ENCODE peak calls at places on chromosomes 7 and 10, in nine cellular contexts. One of them, this sample, is unnamed.

GRCh38 chr7:6637544-6638229 is 569 bp downstream of the ZNF316 start:
- DNase-seq in stimulated activated CD4-positive, alpha-beta T cell treated with anti-CD3 and anti-CD28 coated beads, Interleukin-2, amount 100 ng/mL, for 48 hours: peak
- DNase-seq in RWPE1: peak
- DNase-seq in skeletal muscle cell: no peak
- DNase-seq in hypothalamus: no peak
- DNase-seq in endothelial cell: peak
- DNase-seq in MM.1S: peak
- DNase-seq in breast epithelium: no peak
- DNase-seq in T-helper 17 cell: peak
- DNase-seq in this sample: no peak

GRCh38 chr7:1899951-1900762 is 230.1 kb downstream of the ELFN1 start:
- DNase-seq in stimulated activated CD4-positive, alpha-beta T cell treated with anti-CD3 and anti-CD28 coated beads, Interleukin-2, amount 100 ng/mL, for 48 hours: no peak
- DNase-seq in RWPE1: no peak
- DNase-seq in skeletal muscle cell: no peak
- DNase-seq in hypothalamus: no peak
- DNase-seq in endothelial cell: no peak
- DNase-seq in MM.1S: no peak
- DNase-seq in breast epithelium: no peak
- DNase-seq in T-helper 17 cell: no peak
- DNase-seq in this sample: no peak

GRCh38 chr7:155183655-155184054 is 113.5 kb downstream of the HTR5A start:
- DNase-seq in stimulated activated CD4-positive, alpha-beta T cell treated with anti-CD3 and anti-CD28 coated beads, Interleukin-2, amount 100 ng/mL, for 48 hours: no peak
- DNase-seq in RWPE1: no peak
- DNase-seq in skeletal muscle cell: no peak
- DNase-seq in hypothalamus: no peak
- DNase-seq in endothelial cell: no peak
- DNase-seq in MM.1S: no peak
- DNase-seq in breast epithelium: no peak
- DNase-seq in T-helper 17 cell: no peak
- DNase-seq in this sample: no peak

GRCh38 chr10:113023017-113023416 is 73.0 kb downstream of the TCF7L2 start:
- DNase-seq in stimulated activated CD4-positive, alpha-beta T cell treated with anti-CD3 and anti-CD28 coated beads, Interleukin-2, amount 100 ng/mL, for 48 hours: no peak
- DNase-seq in RWPE1: no peak
- DNase-seq in skeletal muscle cell: no peak
- DNase-seq in hypothalamus: no peak
- DNase-seq in endothelial cell: no peak
- DNase-seq in MM.1S: no peak
- DNase-seq in breast epithelium: no peak
- DNase-seq in T-helper 17 cell: no peak
- DNase-seq in this sample: no peak

GRCh38 chr10:33621143-33621542 is 286.7 kb upstream of the NRP1 start:
- DNase-seq in stimulated activated CD4-positive, alpha-beta T cell treated with anti-CD3 and anti-CD28 coated beads, Interleukin-2, amount 100 ng/mL, for 48 hours: no peak
- DNase-seq in RWPE1: no peak
- DNase-seq in skeletal muscle cell: no peak
- DNase-seq in hypothalamus: no peak
- DNase-seq in endothelial cell: no peak
- DNase-seq in MM.1S: no peak
- DNase-seq in breast epithelium: no peak
- DNase-seq in T-helper 17 cell: no peak
- DNase-seq in this sample: no peak

GRCh38 chr7:138720286-138720685 is 19.1 kb upstream of the SVOPL start:
- DNase-seq in stimulated activated CD4-positive, alpha-beta T cell treated with anti-CD3 and anti-CD28 coated beads, Interleukin-2, amount 100 ng/mL, for 48 hours: no peak
- DNase-seq in RWPE1: peak
- DNase-seq in skeletal muscle cell: no peak
- DNase-seq in hypothalamus: no peak
- DNase-seq in endothelial cell: no peak
- DNase-seq in MM.1S: no peak
- DNase-seq in breast epithelium: no peak
- DNase-seq in T-helper 17 cell: no peak
- DNase-seq in this sample: no peak

GRCh38 chr7:82624337-82624736 is 180.8 kb upstream of the CACNA2D1 start:
- DNase-seq in stimulated activated CD4-positive, alpha-beta T cell treated with anti-CD3 and anti-CD28 coated beads, Interleukin-2, amount 100 ng/mL, for 48 hours: no peak
- DNase-seq in RWPE1: no peak
- DNase-seq in skeletal muscle cell: peak
- DNase-seq in hypothalamus: no peak
- DNase-seq in endothelial cell: no peak
- DNase-seq in MM.1S: no peak
- DNase-seq in breast epithelium: no peak
- DNase-seq in T-helper 17 cell: no peak
- DNase-seq in this sample: no peak

GRCh38 chr10:15313034-15313433 is 58.1 kb downstream of the FAM171A1 start:
- DNase-seq in stimulated activated CD4-positive, alpha-beta T cell treated with anti-CD3 and anti-CD28 coated beads, Interleukin-2, amount 100 ng/mL, for 48 hours: no peak
- DNase-seq in RWPE1: no peak
- DNase-seq in skeletal muscle cell: no peak
- DNase-seq in hypothalamus: peak
- DNase-seq in endothelial cell: no peak
- DNase-seq in MM.1S: no peak
- DNase-seq in breast epithelium: no peak
- DNase-seq in T-helper 17 cell: no peak
- DNase-seq in this sample: no peak

GRCh38 chr7:134662166-134662870 is 15.7 kb downstream of the BPGM start:
- DNase-seq in stimulated activated CD4-positive, alpha-beta T cell treated with anti-CD3 and anti-CD28 coated beads, Interleukin-2, amount 100 ng/mL, for 48 hours: no peak
- DNase-seq in RWPE1: no peak
- DNase-seq in skeletal muscle cell: no peak
- DNase-seq in hypothalamus: no peak
- DNase-seq in endothelial cell: no peak
- DNase-seq in MM.1S: no peak
- DNase-seq in breast epithelium: no peak
- DNase-seq in T-helper 17 cell: no peak
- DNase-seq in this sample: no peak

GRCh38 chr10:104622598-104623209 is 18.4 kb upstream of the SORCS3 start:
- DNase-seq in stimulated activated CD4-positive, alpha-beta T cell treated with anti-CD3 and anti-CD28 coated beads, Interleukin-2, amount 100 ng/mL, for 48 hours: no peak
- DNase-seq in RWPE1: peak
- DNase-seq in skeletal muscle cell: no peak
- DNase-seq in hypothalamus: no peak
- DNase-seq in endothelial cell: peak
- DNase-seq in MM.1S: peak
- DNase-seq in breast epithelium: no peak
- DNase-seq in T-helper 17 cell: no peak
- DNase-seq in this sample: peak

GRCh38 chr10:84540022-84540616 is 211.7 kb downstream of the CCSER2 start:
- DNase-seq in stimulated activated CD4-positive, alpha-beta T cell treated with anti-CD3 and anti-CD28 coated beads, Interleukin-2, amount 100 ng/mL, for 48 hours: no peak
- DNase-seq in RWPE1: peak
- DNase-seq in skeletal muscle cell: peak
- DNase-seq in hypothalamus: no peak
- DNase-seq in endothelial cell: no peak
- DNase-seq in MM.1S: no peak
- DNase-seq in breast epithelium: no peak
- DNase-seq in T-helper 17 cell: no peak
- DNase-seq in this sample: no peak

GRCh38 chr10:111335826-111336225 is 259.0 kb downstream of the ADRA2A start:
- DNase-seq in stimulated activated CD4-positive, alpha-beta T cell treated with anti-CD3 and anti-CD28 coated beads, Interleukin-2, amount 100 ng/mL, for 48 hours: no peak
- DNase-seq in RWPE1: no peak
- DNase-seq in skeletal muscle cell: no peak
- DNase-seq in hypothalamus: no peak
- DNase-seq in endothelial cell: no peak
- DNase-seq in MM.1S: no peak
- DNase-seq in breast epithelium: no peak
- DNase-seq in T-helper 17 cell: no peak
- DNase-seq in this sample: no peak

GRCh38 chr10:112950714-112951348 is 784 bp downstream of the TCF7L2 start:
- DNase-seq in stimulated activated CD4-positive, alpha-beta T cell treated with anti-CD3 and anti-CD28 coated beads, Interleukin-2, amount 100 ng/mL, for 48 hours: no peak
- DNase-seq in RWPE1: no peak
- DNase-seq in skeletal muscle cell: no peak
- DNase-seq in hypothalamus: no peak
- DNase-seq in endothelial cell: peak
- DNase-seq in MM.1S: peak
- DNase-seq in breast epithelium: no peak
- DNase-seq in T-helper 17 cell: no peak
- DNase-seq in this sample: no peak

GRCh38 chr7:130152270-130153141 is 52.7 kb downstream of the TMEM209 start:
- DNase-seq in stimulated activated CD4-positive, alpha-beta T cell treated with anti-CD3 and anti-CD28 coated beads, Interleukin-2, amount 100 ng/mL, for 48 hours: no peak
- DNase-seq in RWPE1: no peak
- DNase-seq in skeletal muscle cell: peak
- DNase-seq in hypothalamus: no peak
- DNase-seq in endothelial cell: no peak
- DNase-seq in MM.1S: no peak
- DNase-seq in breast epithelium: no peak
- DNase-seq in T-helper 17 cell: no peak
- DNase-seq in this sample: no peak

GRCh38 chr10:44627591-44628354 is 242.9 kb upstream of the CXCL12 start:
- DNase-seq in stimulated activated CD4-positive, alpha-beta T cell treated with anti-CD3 and anti-CD28 coated beads, Interleukin-2, amount 100 ng/mL, for 48 hours: no peak
- DNase-seq in RWPE1: no peak
- DNase-seq in skeletal muscle cell: no peak
- DNase-seq in hypothalamus: no peak
- DNase-seq in endothelial cell: no peak
- DNase-seq in MM.1S: no peak
- DNase-seq in breast epithelium: no peak
- DNase-seq in T-helper 17 cell: no peak
- DNase-seq in this sample: no peak